ENCODE peak calls at places on chromosomes 4 and X, in seven cellular contexts. N, Z, R, H, L, I and S are unnamed samples.

GRCh38 chr4:176191974-176192373 is 3.4 kb downstream of the SPATA4 start:
- DNase-seq in N (no peak), Z (peak; percentile 30), R (peak; percentile 81), H (no peak), L (peak; percentile 75), I (no peak), S (peak; percentile 26)

GRCh38 chr4:112817933-112818921 is 181.3 kb downstream of the LARP7 start:
- DNase-seq in N (no peak), Z (peak; percentile 86), R (no peak), H (peak; percentile 68), L (peak; percentile 78), I (peak; percentile 90), S (peak; percentile 91)

GRCh38 chr4:145619639-145619996 is 433 bp downstream of the MMAA start:
- DNase-seq in N (no peak), Z (peak; percentile 57), R (no peak), H (peak; percentile 64), L (peak; percentile 58), I (no peak), S (peak; percentile 95)

GRCh38 chr4:62225972-62226371 is 1025.8 kb downstream of the ADGRL3 start:
- DNase-seq in N (no peak), Z (no peak), R (no peak), H (no peak), L (no peak), I (no peak), S (no peak)

GRCh38 chr4:37685726-37686372 is 327 bp downstream of the RELL1 start:
- DNase-seq in N (no peak), Z (peak; percentile 35), R (no peak), H (peak; percentile 51), L (no peak), I (no peak), S (no peak)

GRCh38 chr4:139857021-139857420 is 191.4 kb downstream of the MGST2 start:
- DNase-seq in N (no peak), Z (no peak), R (no peak), H (no peak), L (peak; percentile 23), I (no peak), S (no peak)

GRCh38 chrX:69231903-69232302 is 66.7 kb upstream of the PJA1 start:
- DNase-seq in N (no peak), Z (peak; percentile 39), R (no peak), H (no peak), L (no peak), I (no peak), S (no peak)

GRCh38 chr4:30821891-30822612 is 101.9 kb downstream of the PCDH7 start:
- DNase-seq in N (no peak), Z (peak; percentile 23), R (no peak), H (no peak), L (no peak), I (no peak), S (peak; percentile 6)

GRCh38 chr4:74386159-74386558 is 21.2 kb downstream of the EREG start:
- DNase-seq in N (no peak), Z (no peak), R (no peak), H (no peak), L (no peak), I (no peak), S (no peak)

GRCh38 chrX:119236599-119237525 is 777 bp downstream of the PGRMC1 start:
- DNase-seq in N (peak; percentile 11), Z (peak; percentile 25), R (no peak), H (peak; percentile 37), L (peak; percentile 17), I (no peak), S (peak; percentile 37)

GRCh38 chr4:54296548-54297203 is 67.6 kb downstream of the PDGFRA start:
- DNase-seq in N (no peak), Z (no peak), R (no peak), H (no peak), L (no peak), I (no peak), S (peak; percentile 29)

GRCh38 chr4:5051692-5052423 is 578 bp downstream of the STK32B start:
- DNase-seq in N (no peak), Z (no peak), R (no peak), H (peak; percentile 7), L (no peak), I (peak; percentile 90), S (no peak)

GRCh38 chr4:7433376-7434140 is 1.2 kb downstream of the PSAPL1 start:
- DNase-seq in N (no peak), Z (no peak), R (no peak), H (no peak), L (no peak), I (peak; percentile 70), S (no peak)

GRCh38 chr4:108796173-108796572 is 33.3 kb upstream of the ETNPPL start:
- DNase-seq in N (no peak), Z (no peak), R (no peak), H (no peak), L (no peak), I (no peak), S (no peak)